ENCODE peak calls at places on chromosomes 7 and 10, in six cellular contexts. S, U, B, Q, A and R are unnamed samples.

GRCh38 chr10:31706464-31706863 is 222.2 kb downstream of the ARHGAP12 start:
- DNase-seq in B (no peak), A (no peak), Q (no peak), S (no peak), U (no peak), R (no peak)

GRCh38 chr7:77370606-77371005 is 45.5 kb downstream of the GSAP start:
- DNase-seq in B (no peak), A (no peak), S (no peak), Q (no peak), U (no peak), R (no peak)

GRCh38 chr10:86632009-86632800 is 22.1 kb upstream of the OPN4 start:
- DNase-seq in A (peak), Q (peak), B (no peak), U (no peak), S (no peak), R (no peak)

GRCh38 chr7:13021566-13021965 is 334.1 kb downstream of the ARL4A start:
- DNase-seq in S (no peak), Q (peak), B (no peak), U (no peak), A (no peak), R (no peak)

GRCh38 chr7:158375034-158375433 is 212.6 kb downstream of the PTPRN2 start:
- DNase-seq in A (no peak), S (no peak), B (no peak), U (no peak), Q (no peak), R (no peak)

GRCh38 chr7:157235357-157236018 is 96.8 kb downstream of the UBE3C start:
- DNase-seq in S (no peak), A (no peak), Q (peak), U (no peak), B (no peak), R (peak)

GRCh38 chr10:91022390-91022789 is 101.5 kb upstream of the ANKRD1 start:
- DNase-seq in B (no peak), A (no peak), S (no peak), Q (no peak), U (no peak), R (no peak)

GRCh38 chr7:148824864-148825263 is 59.2 kb downstream of the EZH2 start:
- DNase-seq in S (no peak), A (no peak), Q (no peak), U (no peak), B (no peak), R (no peak)

GRCh38 chr10:77164616-77165311 is 472.8 kb downstream of the KCNMA1 start:
- DNase-seq in S (no peak), B (no peak), A (no peak), U (no peak), Q (no peak), R (peak)

GRCh38 chr7:130400120-130400572 is 19.9 kb downstream of the CPA1 start:
- DNase-seq in S (no peak), A (no peak), Q (peak), U (no peak), B (no peak), R (peak)

GRCh38 chr10:36119439-36119838 is 477.3 kb upstream of the FZD8 start:
- DNase-seq in Q (no peak), U (no peak), B (peak), A (no peak), S (no peak), R (no peak)

GRCh38 chr7:147197006-147197405 is 1080.4 kb downstream of the CNTNAP2 start:
- DNase-seq in U (no peak), B (no peak), Q (peak), S (no peak), A (no peak), R (no peak)

GRCh38 chr7:152133804-152134203 is 108.3 kb downstream of the GALNT11 start:
- DNase-seq in Q (no peak), U (no peak), S (no peak), A (no peak), B (no peak), R (no peak)

GRCh38 chr7:140526214-140526613 is 46.9 kb upstream of the MKRN1 start:
- DNase-seq in U (no peak), S (no peak), Q (no peak), B (no peak), A (peak), R (no peak)

GRCh38 chr7:67738-68395 is 124.5 kb upstream of the FAM20C start:
- DNase-seq in S (no peak), A (peak), B (no peak), Q (no peak), U (peak), R (peak)

GRCh38 chr10:102393411-102394078 is 2.0 kb upstream of the NFKB2 start:
- DNase-seq in S (no peak), A (peak), B (no peak), U (no peak), Q (no peak), R (no peak)

GRCh38 chr7:152850420-152850819 is 90.9 kb downstream of the ACTR3B start:
- DNase-seq in Q (no peak), S (no peak), B (no peak), U (no peak), A (no peak), R (no peak)

GRCh38 chr10:113802997-113803396 is 50.9 kb downstream of the DCLRE1A start:
- DNase-seq in S (no peak), B (no peak), Q (no peak), A (no peak), U (no peak), R (no peak)

GRCh38 chr10:54880943-54881342 is 79.9 kb upstream of the PCDH15 start:
- DNase-seq in U (no peak), B (no peak), A (peak), S (no peak), Q (no peak), R (no peak)

GRCh38 chr7:36037121-36037662 is 115.9 kb upstream of the EEPD1 start:
- DNase-seq in B (peak), S (no peak), U (no peak), A (peak), Q (peak), R (peak)

GRCh38 chr7:135501402-135501801 is 8.5 kb downstream of the CNOT4 start:
- DNase-seq in A (no peak), S (no peak), U (no peak), B (no peak), Q (no peak), R (peak)

GRCh38 chr7:107044347-107045194 is at the start of gene PRKAR2B:
- DNase-seq in U (peak), Q (peak), B (peak), A (peak), S (peak), R (peak)

GRCh38 chr10:113560071-113560470 is 7.2 kb downstream of the HABP2 start:
- DNase-seq in A (no peak), U (no peak), B (no peak), S (no peak), Q (no peak), R (no peak)

GRCh38 chr7:37349979-37350590 is 98.6 kb downstream of the ELMO1 start:
- DNase-seq in B (no peak), S (peak), A (no peak), U (no peak), Q (no peak), R (no peak)

GRCh38 chr10:93871805-93872204 is 22.0 kb upstream of the SLC35G1 start:
- DNase-seq in B (no peak), U (no peak), A (no peak), S (no peak), Q (no peak), R (no peak)

GRCh38 chr10:4344544-4344994 is 481.4 kb upstream of the AKR1E2 start:
- DNase-seq in S (no peak), U (peak), Q (peak), B (peak), A (peak), R (peak)

GRCh38 chr10:113520606-113521481 is 32.0 kb upstream of the HABP2 start:
- DNase-seq in B (peak), Q (peak), A (peak), U (no peak), S (peak), R (peak)

GRCh38 chr10:77361846-77362245 is 275.8 kb downstream of the KCNMA1 start:
- DNase-seq in Q (no peak), S (no peak), B (no peak), A (no peak), U (no peak), R (no peak)

GRCh38 chr10:74418285-74418872 is 267.4 kb downstream of the ADK start:
- DNase-seq in U (no peak), S (no peak), Q (peak), A (peak), B (no peak), R (no peak)

GRCh38 chr7:45655539-45655938 is 81.4 kb downstream of the ADCY1 start:
- DNase-seq in Q (no peak), U (no peak), B (no peak), A (no peak), S (no peak), R (no peak)

GRCh38 chr7:140674899-140675701 is 2.4 kb downstream of the ADCK2 start:
- DNase-seq in S (no peak), Q (peak), B (no peak), A (peak), U (peak), R (peak)

GRCh38 chr10:102967123-102967522 is 49.0 kb downstream of the CNNM2 start:
- DNase-seq in U (no peak), B (no peak), Q (no peak), S (no peak), A (no peak), R (no peak)

GRCh38 chr10:34088208-34088794 is 726.8 kb downstream of the PARD3 start:
- DNase-seq in B (no peak), A (no peak), S (no peak), U (no peak), Q (no peak), R (no peak)

GRCh38 chr10:44205072-44205471 is 179.8 kb downstream of the CXCL12 start:
- DNase-seq in A (no peak), Q (no peak), U (no peak), S (no peak), B (no peak), R (peak)

GRCh38 chr10:4038000-4038399 is 253.0 kb upstream of the KLF6 start:
- DNase-seq in Q (no peak), A (no peak), U (no peak), S (no peak), B (no peak), R (no peak)

GRCh38 chr10:70137927-70138883 is 5.6 kb upstream of the AIFM2 start:
- DNase-seq in S (no peak), Q (no peak), U (no peak), B (peak), A (no peak), R (no peak)

GRCh38 chr7:139823855-139824670 is 5.0 kb upstream of the TBXAS1 start:
- DNase-seq in U (no peak), B (peak), S (no peak), A (no peak), Q (peak), R (peak)

GRCh38 chr10:8044908-8045727 is 9.4 kb upstream of the GATA3 start:
- DNase-seq in A (peak), Q (no peak), U (no peak), B (no peak), S (no peak), R (no peak)

GRCh38 chr7:3378390-3379120 is 77.5 kb downstream of the SDK1 start:
- DNase-seq in S (no peak), U (no peak), A (no peak), Q (no peak), B (no peak), R (no peak)

GRCh38 chr7:140229591-140230516 is 53.1 kb upstream of the KDM7A start:
- DNase-seq in Q (no peak), S (peak), U (no peak), B (no peak), A (peak), R (no peak)

DNA sequence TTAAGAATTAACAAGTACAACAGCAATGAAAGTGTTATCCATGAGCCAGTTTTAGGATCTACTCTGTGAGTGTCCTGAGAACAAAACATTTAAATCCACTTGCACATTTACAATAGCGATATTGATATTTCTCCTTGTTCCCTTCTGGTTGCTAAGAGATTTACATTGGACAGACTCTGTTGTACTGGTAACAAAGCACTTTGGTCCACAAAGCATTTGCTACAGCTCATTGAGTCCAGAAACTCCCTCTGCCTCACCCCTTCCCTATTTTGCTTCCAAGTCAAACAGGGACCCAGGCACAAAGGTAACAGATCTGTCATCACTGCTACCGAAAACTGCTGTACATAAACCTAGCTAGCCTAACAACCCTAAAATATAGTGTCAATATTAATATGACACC is 2.1 kb downstream of the ANK3 start:
- DNase-seq in S (no peak), U (no peak), A (no peak), B (no peak), Q (no peak), R (no peak)
- TF ChIP-seq CTCF in S (no peak), U (no peak), A (no peak), B (no peak), Q (no peak), R (no peak)

GRCh38 chr7:78769551-78770101 is 683.8 kb downstream of the MAGI2 start:
- DNase-seq in S (no peak), Q (peak), B (no peak), A (no peak), U (no peak), R (no peak)
- H3K4me3 ChIP-seq in S (no peak), Q (peak), B (no peak), A (peak), U (no peak), R (peak)

GRCh38 chr10:130817674-130818073 is 493.8 kb downstream of the TCERG1L start:
- DNase-seq in B (no peak), S (no peak), A (no peak), Q (no peak), U (no peak), R (no peak)
- TF ChIP-seq CTCF in B (no peak), S (no peak), A (no peak), Q (no peak), U (no peak), R (no peak)

GRCh38 chr7:30176463-30177090 is 41.8 kb downstream of the MTURN start:
- DNase-seq in S (peak), U (no peak), A (no peak), B (no peak), Q (no peak), R (no peak)

GRCh38 chr7:30181211-30181610 is 46.4 kb downstream of the MTURN start:
- DNase-seq in S (no peak), B (no peak), A (no peak), Q (no peak), U (no peak), R (no peak)

GRCh38 chr7:30180718-30181117 is 45.9 kb downstream of the MTURN start:
- DNase-seq in U (no peak), B (no peak), S (no peak), A (no peak), Q (no peak), R (no peak)

GRCh38 chr7:30177186-30177585 is 42.4 kb downstream of the MTURN start:
- DNase-seq in Q (no peak), A (no peak), B (no peak), U (no peak), S (no peak), R (no peak)

DNA sequence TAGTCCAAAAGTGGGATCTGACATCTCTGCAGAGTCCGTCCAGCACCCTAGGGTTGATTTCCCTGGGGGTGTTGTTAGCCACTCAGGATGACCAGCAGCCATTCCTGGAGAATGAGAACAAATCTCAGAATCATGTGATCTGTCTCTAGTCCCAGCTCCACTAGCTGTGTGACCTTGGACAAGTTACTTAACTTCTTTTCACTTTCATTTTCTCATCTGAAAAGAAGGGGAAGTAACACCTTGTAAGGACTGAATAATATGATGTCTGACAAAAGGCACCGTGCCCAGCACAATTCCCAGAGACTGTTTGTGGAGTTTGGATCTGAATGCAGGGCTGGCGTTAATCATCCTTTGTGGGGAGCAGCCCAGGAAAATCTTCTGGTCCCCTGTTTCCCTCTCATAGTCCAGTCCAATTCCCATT is 44.2 kb downstream of the MTURN start:
- DNase-seq in B (no peak), Q (no peak), S (peak), U (no peak), A (no peak), R (no peak)
- H3K4me3 ChIP-seq in B (no peak), Q (no peak), S (no peak), U (no peak), A (no peak), R (no peak)

GRCh38 chr7:40680657-40681056 is 545.9 kb downstream of the SUGCT start:
- DNase-seq in U (no peak), S (no peak), A (peak), Q (no peak), B (no peak), R (peak)
- TF ChIP-seq CTCF in U (peak), S (no peak), A (peak), Q (no peak), B (no peak), R (peak)

GRCh38 chr10:21315321-21316220 is 209.9 kb downstream of the SKIDA1 start:
- DNase-seq in S (peak), Q (peak), B (peak), U (peak), A (peak), R (peak)

GRCh38 chr10:21314234-21314633 is 211.2 kb downstream of the SKIDA1 start:
- DNase-seq in B (no peak), Q (no peak), A (no peak), U (no peak), S (no peak), R (peak)

GRCh38 chr10:21317902-21318301 is 207.6 kb downstream of the SKIDA1 start:
- DNase-seq in U (no peak), B (no peak), A (no peak), S (no peak), Q (peak), R (peak)

GRCh38 chr10:21313691-21314090 is 211.8 kb downstream of the SKIDA1 start:
- DNase-seq in A (no peak), B (no peak), U (no peak), S (no peak), Q (no peak), R (no peak)

GRCh38 chr10:21314906-21315305 is 210.6 kb downstream of the SKIDA1 start:
- DNase-seq in Q (no peak), A (no peak), B (no peak), S (no peak), U (no peak), R (no peak)
- H3K4me3 ChIP-seq in Q (no peak), A (no peak), B (no peak), S (no peak), U (no peak), R (no peak)

DNA sequence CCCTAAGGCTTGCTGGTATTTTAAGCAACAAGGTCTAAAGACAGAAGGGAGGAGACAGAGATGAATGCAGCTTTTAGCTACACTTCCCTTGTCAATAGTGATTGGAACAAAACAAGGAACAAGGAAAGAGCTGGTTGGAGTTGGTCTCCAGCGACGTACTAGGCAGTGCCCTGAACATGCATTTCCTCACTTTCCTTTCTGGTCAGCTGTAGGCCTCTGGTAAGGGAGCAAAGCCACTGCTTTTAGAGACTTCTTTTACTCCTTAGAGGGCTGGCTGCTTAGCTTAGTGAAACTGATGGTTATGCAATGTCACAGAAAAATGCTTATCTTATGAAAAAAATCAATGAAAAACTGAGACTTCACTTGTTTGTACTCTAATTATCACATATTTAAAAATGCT is 75.5 kb upstream of the TRIL start:
- DNase-seq in B (no peak), Q (no peak), A (no peak), S (no peak), U (no peak), R (no peak)
- TF ChIP-seq CTCF in B (no peak), Q (no peak), A (no peak), S (no peak), U (no peak), R (no peak)

GRCh38 chr7:84704380-84704779 is 482.5 kb downstream of the SEMA3D start:
- DNase-seq in U (no peak), B (no peak), A (peak), S (no peak), Q (no peak), R (no peak)

GRCh38 chr7:84697506-84697905 is 489.4 kb downstream of the SEMA3D start:
- DNase-seq in A (no peak), S (no peak), Q (peak), B (no peak), U (no peak), R (peak)

GRCh38 chr7:84701524-84702306 is 485.1 kb downstream of the SEMA3D start:
- DNase-seq in A (no peak), B (no peak), U (no peak), S (no peak), Q (peak), R (peak)

GRCh38 chr7:84705079-84705478 is 481.8 kb downstream of the SEMA3D start:
- DNase-seq in Q (no peak), U (no peak), S (no peak), A (no peak), B (no peak), R (no peak)

GRCh38 chr7:84700563-84701370 is 486.1 kb downstream of the SEMA3D start:
- DNase-seq in S (no peak), B (no peak), Q (peak), U (no peak), A (no peak), R (no peak)
- H3K4me3 ChIP-seq in S (no peak), B (no peak), Q (no peak), U (no peak), A (no peak), R (no peak)

DNA sequence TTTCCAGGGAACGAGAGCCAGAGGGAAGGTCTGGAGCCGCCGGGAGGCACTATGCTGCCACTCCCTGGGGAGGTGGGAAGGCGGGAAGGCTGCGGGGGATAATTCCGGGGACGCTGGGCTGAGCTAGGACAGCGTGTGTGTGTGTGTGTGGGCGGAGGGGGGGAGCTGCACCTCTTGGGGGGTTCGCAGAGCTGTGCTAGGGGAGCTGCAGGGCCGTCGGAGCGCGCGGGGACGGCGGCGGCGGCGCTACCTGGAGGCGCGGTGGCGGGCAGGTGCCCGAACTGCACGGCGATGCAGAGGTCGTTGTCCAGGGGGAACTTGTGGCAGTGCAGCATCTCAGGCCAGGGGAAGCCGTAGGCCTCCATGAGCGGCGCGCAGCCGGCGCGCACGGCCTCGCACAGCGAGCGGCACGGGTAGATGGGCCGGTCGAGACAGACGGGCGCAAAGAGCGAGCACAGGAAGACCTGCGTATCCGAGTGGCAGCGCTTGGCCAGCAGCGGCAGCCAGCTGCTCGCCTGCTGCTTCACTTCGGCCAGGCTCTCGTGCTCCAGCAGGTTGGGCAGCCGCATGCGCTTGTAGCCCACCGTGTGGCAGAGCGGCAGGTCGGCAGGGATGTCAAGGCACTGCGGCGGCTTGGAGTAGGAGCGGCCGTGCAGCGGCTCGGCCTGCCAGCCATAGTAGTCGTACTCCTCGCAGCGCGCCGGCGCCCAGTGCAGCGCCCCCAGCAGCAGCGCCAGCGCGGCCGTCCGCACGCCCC is 566 bp downstream of the SFRP5 start:
- DNase-seq in Q (peak), S (no peak), U (no peak), B (no peak), A (peak), R (peak)
- TF ChIP-seq CTCF in Q (no peak), S (no peak), U (no peak), B (no peak), A (peak), R (no peak)

GRCh38 chr7:97971990-97972943 is 17.7 kb downstream of the OCM2 start:
- DNase-seq in A (peak), B (peak), U (peak), Q (peak), S (peak), R (peak)
- H3K4me3 ChIP-seq in A (peak), B (peak), U (peak), Q (peak), S (peak), R (peak)